ENCODE peak calls at places on chromosomes 11 and 22, in four cellular contexts. One of them, this sample, is unnamed.

GRCh38 chr11:31817621-31818493 is 6.7 kb upstream of the PAX6 start:
- DNase-seq in testis: peak
- DNase-seq in Peyer's patch: peak
- DNase-seq in adrenal gland: no peak
- DNase-seq in this sample: no peak

GRCh38 chr11:83865636-83866461 is 579.7 kb upstream of the CCDC90B start:
- DNase-seq in testis: no peak
- DNase-seq in Peyer's patch: no peak
- DNase-seq in adrenal gland: no peak
- DNase-seq in this sample: no peak

GRCh38 chr22:38871360-38872171 is 450 bp downstream of the CBX6 start:
- DNase-seq in testis: peak
- DNase-seq in adrenal gland: peak
- DNase-seq in Peyer's patch: no peak
- DNase-seq in this sample: no peak

GRCh38 chr11:31887180-31887579 is 76.1 kb upstream of the PAX6 start:
- DNase-seq in adrenal gland: no peak
- DNase-seq in testis: no peak
- DNase-seq in Peyer's patch: no peak
- DNase-seq in this sample: no peak

GRCh38 chr22:41526802-41527799 is 17.2 kb downstream of the POLR3H start:
- DNase-seq in Peyer's patch: no peak
- DNase-seq in adrenal gland: peak
- DNase-seq in testis: peak
- DNase-seq in this sample: no peak

GRCh38 chr22:19755722-19756287 is 4.8 kb upstream of the TBX1 start:
- DNase-seq in Peyer's patch: no peak
- DNase-seq in adrenal gland: no peak
- DNase-seq in testis: no peak
- DNase-seq in this sample: no peak

GRCh38 chr22:32880061-32880460 is 78.6 kb downstream of the TIMP3 start:
- DNase-seq in Peyer's patch: no peak
- DNase-seq in testis: no peak
- DNase-seq in adrenal gland: no peak
- DNase-seq in this sample: no peak

GRCh38 chr11:22787565-22788162 is 41.9 kb downstream of the SVIP start:
- DNase-seq in Peyer's patch: no peak
- DNase-seq in adrenal gland: peak
- DNase-seq in testis: peak
- DNase-seq in this sample: no peak

GRCh38 chr11:102853055-102853454 is 9.6 kb upstream of the MMP3 start:
- DNase-seq in testis: no peak
- DNase-seq in Peyer's patch: no peak
- DNase-seq in adrenal gland: no peak
- DNase-seq in this sample: no peak

GRCh38 chr11:128488471-128488870 is 98.9 kb downstream of the ETS1 start:
- DNase-seq in adrenal gland: no peak
- DNase-seq in Peyer's patch: no peak
- DNase-seq in testis: no peak
- DNase-seq in this sample: no peak

GRCh38 chr11:57641011-57641410 is 8.7 kb downstream of the YPEL4 start:
- DNase-seq in testis: no peak
- DNase-seq in Peyer's patch: no peak
- DNase-seq in adrenal gland: no peak
- DNase-seq in this sample: no peak

GRCh38 chr11:15038963-15039362 is 34.4 kb upstream of the CALCB start:
- DNase-seq in Peyer's patch: no peak
- DNase-seq in adrenal gland: no peak
- DNase-seq in testis: no peak
- DNase-seq in this sample: no peak

GRCh38 chr11:111589114-111589513 is 13.1 kb upstream of the SIK2 start:
- DNase-seq in Peyer's patch: no peak
- DNase-seq in adrenal gland: no peak
- DNase-seq in testis: no peak
- DNase-seq in this sample: no peak

GRCh38 chr22:32847067-32847491 is 45.6 kb downstream of the TIMP3 start:
- DNase-seq in adrenal gland: no peak
- DNase-seq in testis: peak
- DNase-seq in Peyer's patch: no peak
- DNase-seq in this sample: peak

GRCh38 chr11:46389450-46390330 is 1.9 kb downstream of the CHRM4 start:
- DNase-seq in testis: peak
- DNase-seq in adrenal gland: peak
- DNase-seq in Peyer's patch: peak
- DNase-seq in this sample: peak

GRCh38 chr11:76653674-76654309 is 16.8 kb downstream of the LRRC32 start:
- DNase-seq in Peyer's patch: peak
- DNase-seq in testis: peak
- DNase-seq in adrenal gland: peak
- DNase-seq in this sample: peak

GRCh38 chr22:49768961-49769690 is 58.5 kb downstream of the BRD1 start:
- DNase-seq in Peyer's patch: peak
- DNase-seq in testis: peak
- DNase-seq in adrenal gland: no peak
- DNase-seq in this sample: no peak

GRCh38 chr11:102727890-102728289 is 3.1 kb upstream of the MMP8 start:
- DNase-seq in testis: no peak
- DNase-seq in adrenal gland: no peak
- DNase-seq in Peyer's patch: no peak
- DNase-seq in this sample: no peak

GRCh38 chr11:35151896-35152295 is 12.9 kb downstream of the CD44 start:
- DNase-seq in testis: no peak
- DNase-seq in Peyer's patch: no peak
- DNase-seq in adrenal gland: no peak
- DNase-seq in this sample: no peak

GRCh38 chr11:30225642-30226041 is 5.2 kb upstream of the FSHB start:
- DNase-seq in testis: no peak
- DNase-seq in Peyer's patch: no peak
- DNase-seq in adrenal gland: no peak
- DNase-seq in this sample: no peak

GRCh38 chr11:92546089-92546488 is 321.5 kb downstream of the FAT3 start:
- DNase-seq in testis: no peak
- DNase-seq in Peyer's patch: no peak
- DNase-seq in adrenal gland: no peak
- DNase-seq in this sample: no peak

GRCh38 chr22:21446827-21447690 is 20.1 kb upstream of the TMEM191C start:
- DNase-seq in testis: peak
- DNase-seq in Peyer's patch: no peak
- DNase-seq in adrenal gland: peak
- DNase-seq in this sample: no peak

GRCh38 chr11:64353101-64353738 is 5.7 kb upstream of the RPS6KA4 start:
- DNase-seq in testis: no peak
- DNase-seq in Peyer's patch: no peak
- DNase-seq in adrenal gland: no peak
- DNase-seq in this sample: no peak

GRCh38 chr11:64357446-64357845 is 1.5 kb upstream of the RPS6KA4 start:
- DNase-seq in adrenal gland: no peak
- DNase-seq in testis: no peak
- DNase-seq in Peyer's patch: no peak
- DNase-seq in this sample: no peak

GRCh38 chr11:64356498-64357411 is 2.2 kb upstream of the RPS6KA4 start:
- DNase-seq in testis: peak
- DNase-seq in Peyer's patch: no peak
- DNase-seq in adrenal gland: no peak
- DNase-seq in this sample: no peak

GRCh38 chr11:64353761-64354506 is 5.0 kb upstream of the RPS6KA4 start:
- DNase-seq in adrenal gland: no peak
- DNase-seq in Peyer's patch: no peak
- DNase-seq in testis: no peak
- DNase-seq in this sample: no peak

DNA sequence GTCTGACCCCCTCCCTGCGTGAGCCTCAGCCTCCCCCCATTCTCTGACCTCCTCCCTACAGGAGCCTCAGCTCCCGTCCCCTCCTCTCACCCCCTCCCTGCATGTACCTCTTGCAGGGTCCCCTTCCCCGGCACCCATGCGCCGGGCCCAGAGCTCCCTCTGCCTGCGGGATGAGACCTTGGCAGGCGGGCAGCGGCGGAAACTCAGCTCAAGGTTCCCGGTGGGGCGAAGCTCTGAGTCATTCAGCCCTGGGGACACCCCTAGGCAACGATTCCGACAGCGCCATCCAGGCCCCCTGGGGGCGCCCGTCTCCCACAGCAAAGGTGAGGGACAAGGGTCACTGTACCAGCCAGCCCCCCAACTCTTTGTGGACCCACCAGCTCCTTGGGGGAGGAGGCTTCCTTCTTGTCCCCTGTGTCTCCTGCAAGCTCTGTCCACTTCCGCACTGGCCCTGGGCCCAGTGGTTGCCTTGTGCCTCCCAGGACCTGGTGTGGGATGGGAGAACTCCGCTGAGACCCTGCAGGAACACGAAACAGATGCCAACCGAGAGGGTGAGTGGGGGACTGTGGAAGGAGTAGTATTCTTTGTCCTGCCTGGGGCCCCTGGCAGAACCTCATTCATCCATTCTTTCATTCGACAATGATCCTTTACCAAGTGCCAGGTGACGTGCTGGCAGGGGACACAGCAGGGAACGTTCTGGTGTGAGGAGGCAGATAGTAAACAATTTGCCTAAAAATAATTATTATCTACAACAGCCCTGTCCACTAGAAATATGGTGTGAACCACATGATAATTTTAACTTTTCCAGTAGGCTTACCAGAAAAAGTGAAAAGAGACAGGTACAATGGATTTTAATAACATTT is 3.7 kb upstream of the RPS6KA4 start:
- DNase-seq in Peyer's patch: peak
- DNase-seq in adrenal gland: peak
- DNase-seq in testis: peak
- DNase-seq in this sample: peak
- TF ChIP-seq POLR2A in Peyer's patch: peak
- TF ChIP-seq POLR2A in adrenal gland: no peak
- TF ChIP-seq POLR2A in testis: no peak
- TF ChIP-seq POLR2A in this sample: no peak

GRCh38 chr11:44564198-44564597 is 1.3 kb upstream of the CD82 start:
- DNase-seq in testis: peak
- DNase-seq in adrenal gland: peak
- DNase-seq in Peyer's patch: peak
- DNase-seq in this sample: no peak

GRCh38 chr11:44562836-44563460 is 2.5 kb upstream of the CD82 start:
- DNase-seq in testis: no peak
- DNase-seq in Peyer's patch: no peak
- DNase-seq in adrenal gland: no peak
- DNase-seq in this sample: no peak

GRCh38 chr11:44565008-44565745 is at the start of gene CD82:
- DNase-seq in Peyer's patch: peak
- DNase-seq in testis: peak
- DNase-seq in adrenal gland: peak
- DNase-seq in this sample: peak

GRCh38 chr11:44564653-44565007 is 833 bp upstream of the CD82 start:
- DNase-seq in Peyer's patch: peak
- DNase-seq in adrenal gland: no peak
- DNase-seq in testis: peak
- DNase-seq in this sample: peak

GRCh38 chr11:44563716-44564115 is 1.7 kb upstream of the CD82 start:
- DNase-seq in adrenal gland: no peak
- DNase-seq in testis: no peak
- DNase-seq in Peyer's patch: no peak
- DNase-seq in this sample: no peak
- H3K27ac ChIP-seq in adrenal gland: peak
- H3K27ac ChIP-seq in testis: peak
- H3K27ac ChIP-seq in Peyer's patch: peak
- H3K27ac ChIP-seq in this sample: peak

DNA sequence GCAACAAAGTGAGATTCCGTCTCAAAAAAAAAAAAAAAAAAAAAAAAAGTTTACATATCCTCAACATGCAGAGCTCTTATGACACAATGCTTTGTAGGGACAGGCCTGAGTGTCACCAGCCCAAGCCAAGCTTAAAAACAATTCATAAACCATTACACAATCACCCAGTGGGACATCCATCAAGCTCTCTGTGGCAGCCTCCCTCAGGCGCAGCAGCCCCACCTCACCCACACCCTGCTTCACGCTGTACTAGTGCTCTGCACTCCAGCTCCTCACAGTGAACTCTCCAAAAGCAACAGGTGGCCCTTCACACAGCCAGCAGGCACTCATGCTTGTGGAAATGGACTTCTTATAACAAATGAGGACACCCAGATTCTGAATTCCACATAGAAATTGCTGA is 3.5 kb upstream of the FOXRED2 start:
- DNase-seq in testis: no peak
- DNase-seq in Peyer's patch: no peak
- DNase-seq in adrenal gland: no peak
- DNase-seq in this sample: no peak
- TF ChIP-seq POLR2A in testis: no peak
- TF ChIP-seq POLR2A in Peyer's patch: no peak
- TF ChIP-seq POLR2A in adrenal gland: no peak
- TF ChIP-seq POLR2A in this sample: no peak

GRCh38 chr22:27684856-27685255 is 116.7 kb downstream of the MN1 start:
- DNase-seq in adrenal gland: no peak
- DNase-seq in Peyer's patch: no peak
- DNase-seq in testis: no peak
- DNase-seq in this sample: no peak
- H3K27ac ChIP-seq in adrenal gland: no peak
- H3K27ac ChIP-seq in Peyer's patch: no peak
- H3K27ac ChIP-seq in testis: no peak
- H3K27ac ChIP-seq in this sample: no peak

DNA sequence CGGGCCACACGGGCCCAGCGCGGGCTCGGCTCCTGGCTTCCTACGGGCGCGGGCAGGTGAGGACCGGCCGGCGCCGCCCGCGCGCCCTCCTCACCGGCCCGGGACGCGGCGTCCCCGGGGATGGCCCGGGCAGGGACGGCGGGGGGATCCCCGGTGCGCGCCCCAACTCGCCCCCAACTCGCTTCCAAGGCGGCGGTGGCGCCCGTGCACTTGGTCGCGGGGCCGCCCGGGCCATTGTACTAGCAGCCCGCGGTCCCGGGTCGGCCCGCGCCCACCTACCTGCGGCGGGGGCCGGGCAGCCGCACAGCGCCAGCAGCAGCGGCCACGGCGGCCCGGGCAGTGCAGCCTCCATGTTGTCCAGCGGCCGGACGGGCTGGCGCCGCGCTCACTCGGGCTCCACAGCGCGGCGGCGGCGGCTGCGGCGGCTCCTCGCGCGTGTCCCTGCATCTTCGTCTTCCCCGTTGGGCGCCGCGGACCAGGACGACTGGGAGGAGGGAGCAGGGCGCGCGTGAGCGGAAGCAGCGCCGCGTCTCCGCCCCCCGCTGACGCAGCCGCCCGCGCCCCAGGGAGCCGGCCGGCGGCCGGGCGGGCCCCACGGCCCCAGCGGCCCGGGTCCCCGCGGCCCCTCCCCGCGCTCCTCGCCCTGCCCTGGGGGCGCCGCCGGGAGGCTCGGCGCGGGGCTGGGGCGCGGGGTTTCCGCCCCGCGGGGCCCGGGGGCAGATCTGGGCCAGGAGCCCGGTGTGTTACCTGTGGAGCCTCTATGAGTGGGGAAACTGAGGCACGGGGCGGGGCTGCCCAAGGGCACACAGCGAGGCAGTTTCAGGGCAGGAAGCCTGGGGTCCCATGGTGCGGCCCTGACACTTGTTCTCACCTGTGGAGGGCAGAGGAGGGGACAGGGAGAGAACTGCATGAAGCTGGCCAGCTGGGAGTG is 159.3 kb upstream of the GRK3 start:
- DNase-seq in Peyer's patch: peak
- DNase-seq in testis: peak
- DNase-seq in adrenal gland: peak
- DNase-seq in this sample: peak
- TF ChIP-seq POLR2A in Peyer's patch: peak
- TF ChIP-seq POLR2A in testis: peak
- TF ChIP-seq POLR2A in adrenal gland: peak
- TF ChIP-seq POLR2A in this sample: peak